ENCODE peak calls at places on chromosome X, in five cellular contexts. Y, H, K, A and W are unnamed samples.

GRCh38 chrX:45849261-45849660 is 648.6 kb upstream of the DIPK2B start:
- DNase-seq in Y (no peak), H (no peak), A (peak; percentile 73), K (no peak), W (peak; percentile 32)

GRCh38 chrX:7270018-7270417 is 122.1 kb upstream of the PUDP start:
- DNase-seq in H (no peak), A (no peak), K (no peak), Y (no peak), W (no peak)

GRCh38 chrX:153939573-153939972 is 4.7 kb upstream of the NAA10 start:
- DNase-seq in A (no peak), K (no peak), Y (no peak), H (no peak), W (no peak)

GRCh38 chrX:11437642-11438379 is 144.6 kb downstream of the AMELX start:
- DNase-seq in H (peak; percentile 45), A (no peak), K (no peak), Y (no peak), W (no peak)

GRCh38 chrX:20988118-20988517 is 386.1 kb upstream of the CNKSR2 start:
- DNase-seq in K (no peak), Y (no peak), A (no peak), H (no peak), W (no peak)

GRCh38 chrX:72394518-72395163 is 88.9 kb upstream of the CITED1 start:
- DNase-seq in Y (no peak), A (no peak), K (peak; percentile 44), H (peak; percentile 55), W (peak; percentile 19)

GRCh38 chrX:15405846-15406245 is 21.6 kb upstream of the VEGFD start:
- DNase-seq in K (no peak), Y (no peak), H (no peak), A (no peak), W (no peak)

GRCh38 chrX:106726485-106727437 is at the start of gene RNF128:
- DNase-seq in H (peak; percentile 38), K (peak; percentile 41), Y (peak; percentile 1), A (peak; percentile 60), W (peak; percentile 83)

GRCh38 chrX:150037041-150037440 is 98.8 kb upstream of the EOLA2 start:
- DNase-seq in Y (no peak), H (no peak), K (no peak), A (no peak), W (no peak)

GRCh38 chrX:9534686-9535085 is 69.8 kb downstream of the TBL1X start:
- DNase-seq in A (no peak), H (no peak), K (peak; percentile 49), Y (no peak), W (peak; percentile 43)

GRCh38 chrX:14073561-14073960 is 43.9 kb upstream of the GEMIN8 start:
- DNase-seq in A (peak; percentile 46), Y (no peak), H (no peak), K (no peak), W (no peak)

GRCh38 chrX:75156537-75156945 is 458 bp upstream of the ABCB7 start:
- DNase-seq in K (no peak), H (no peak), Y (no peak), A (peak; percentile 21), W (no peak)

GRCh38 chrX:121851033-121851432 is 803.6 kb downstream of the GLUD2 start:
- DNase-seq in K (no peak), A (peak; percentile 39), Y (no peak), H (no peak), W (no peak)

GRCh38 chrX:20506739-20507138 is 240.0 kb upstream of the RPS6KA3 start:
- DNase-seq in Y (no peak), H (no peak), K (no peak), A (no peak), W (no peak)

GRCh38 chrX:20267924-20268701 is 1.4 kb upstream of the RPS6KA3 start:
- DNase-seq in H (peak; percentile 61), K (peak; percentile 37), Y (no peak), A (no peak), W (peak; percentile 61)

GRCh38 chrX:82961129-82961528 is 547.0 kb upstream of the POU3F4 start:
- DNase-seq in Y (no peak), A (peak; percentile 1), H (no peak), K (no peak), W (peak; percentile 12)

GRCh38 chrX:65034292-65034640 is 58.0 kb upstream of the ZC4H2 start:
- DNase-seq in K (no peak), Y (no peak), A (no peak), H (no peak), W (peak; percentile 1)

GRCh38 chrX:153578200-153578835 is 20.6 kb downstream of the CCNQ start:
- DNase-seq in K (no peak), A (no peak), H (no peak), Y (no peak), W (peak; percentile 51)

GRCh38 chrX:47187106-47187677 is 6.4 kb upstream of the UBA1 start:
- DNase-seq in H (no peak), Y (no peak), A (peak; percentile 78), K (no peak), W (no peak)

GRCh38 chrX:55778322-55778721 is 60.8 kb downstream of the RRAGB start:
- DNase-seq in A (no peak), Y (no peak), H (no peak), K (no peak), W (no peak)

GRCh38 chrX:153643431-153644351 is 3.3 kb upstream of the DUSP9 start:
- DNase-seq in K (no peak), H (no peak), A (peak; percentile 41), Y (no peak), W (peak; percentile 61)

GRCh38 chrX:73400136-73400748 is 46.6 kb upstream of the CDX4 start:
- DNase-seq in K (no peak), Y (no peak), A (no peak), H (no peak), W (no peak)

GRCh38 chrX:121000589-121000988 is 15.0 kb upstream of the CT47A1 start:
- DNase-seq in K (no peak), H (no peak), Y (no peak), A (no peak), W (peak; percentile 13)

GRCh38 chrX:97389761-97390192 is 506.1 kb downstream of the RPA4 start:
- DNase-seq in K (no peak), Y (no peak), A (peak; percentile 72), H (no peak), W (no peak)

GRCh38 chrX:12709047-12709446 is 82.2 kb upstream of the PRPS2 start:
- DNase-seq in Y (no peak), A (no peak), K (no peak), H (no peak), W (peak; percentile 41)

GRCh38 chrX:16671005-16671404 is 21.0 kb downstream of the S100G start:
- DNase-seq in Y (peak; percentile 12), K (peak; percentile 19), H (no peak), A (peak; percentile 42), W (peak; percentile 57)

GRCh38 chrX:110944323-110944761 is 148.7 kb upstream of the CHRDL1 start:
- DNase-seq in H (peak; percentile 12), A (no peak), Y (peak; percentile 65), K (peak; percentile 54), W (peak; percentile 61)

GRCh38 chrX:19846995-19847790 is 40.2 kb downstream of the SH3KBP1 start:
- DNase-seq in A (peak; percentile 50), K (peak; percentile 16), Y (no peak), H (peak; percentile 41), W (no peak)